ENCODE peak calls at places on chromosomes 12 and 14, in four cellular contexts. A is IMR-90, R is trophoblast cell, P is neuronal stem cell. M is an unnamed sample.

GRCh38 chr12:103677341-103677740 is 90.3 kb downstream of the STAB2 start:
- DNase-seq in A (no peak), R (peak), P (no peak), M (peak)

GRCh38 chr12:122072031-122072970 is 6.3 kb upstream of the MLXIP start:
- DNase-seq in A (peak), R (no peak), P (no peak), M (no peak)

GRCh38 chr14:95935228-95935822 is 58.7 kb downstream of the TUNAR start:
- DNase-seq in A (peak), R (peak), P (peak), M (peak)

GRCh38 chr14:101953151-101953550 is 11.2 kb upstream of the DYNC1H1 start:
- DNase-seq in A (no peak), R (no peak), P (no peak), M (no peak)

GRCh38 chr14:95649230-95649629 is 37.0 kb upstream of the TCL1B start:
- DNase-seq in A (no peak), R (no peak), P (no peak), M (no peak)

GRCh38 chr12:9243999-9244649 is 35.9 kb upstream of the PZP start:
- DNase-seq in A (no peak), R (no peak), P (no peak), M (no peak)

GRCh38 chr14:85573406-85573805 is 43.5 kb downstream of the FLRT2 start:
- DNase-seq in A (no peak), R (no peak), P (no peak), M (no peak)

GRCh38 chr14:105267820-105268548 is 19.7 kb downstream of the BTBD6 start:
- DNase-seq in A (no peak), R (no peak), P (no peak), M (no peak)

GRCh38 chr14:100950024-100950423 is 46.5 kb upstream of the RTL1 start:
- DNase-seq in A (peak), R (no peak), P (no peak), M (no peak)

GRCh38 chr12:130703733-130704375 is 12.2 kb downstream of the RIMBP2 start:
- DNase-seq in A (no peak), R (no peak), P (no peak), M (peak)

GRCh38 chr14:104749111-104749649 is 3.8 kb upstream of the SIVA1 start:
- DNase-seq in A (peak), R (peak), P (no peak), M (no peak)

GRCh38 chr12:89769483-89769818 is 60.8 kb upstream of the ATP2B1 start:
- DNase-seq in A (no peak), R (no peak), P (no peak), M (no peak)

GRCh38 chr12:45732250-45732649 is 2.7 kb downstream of the ARID2 start:
- DNase-seq in A (peak), R (no peak), P (no peak), M (no peak)

GRCh38 chr12:58296818-58297217 is 355.5 kb downstream of the ATP23 start:
- DNase-seq in A (no peak), R (peak), P (no peak), M (no peak)

GRCh38 chr14:88961214-88961613 is 136.8 kb downstream of the TTC8 start:
- DNase-seq in A (no peak), R (no peak), P (no peak), M (no peak)

GRCh38 chr12:131930510-131930909 is 1.4 kb downstream of the PUS1 start:
- DNase-seq in A (no peak), R (no peak), P (no peak), M (no peak)

GRCh38 chr12:130500835-130501330 is 163.2 kb downstream of the PIWIL1 start:
- DNase-seq in A (no peak), R (no peak), P (no peak), M (no peak)

GRCh38 chr12:4011597-4011996 is 138.4 kb upstream of the PARP11 start:
- DNase-seq in A (no peak), R (peak), P (no peak), M (no peak)

GRCh38 chr14:94025720-94026119 is 420 bp upstream of the OTUB2 start:
- DNase-seq in A (no peak), R (no peak), P (no peak), M (no peak)

GRCh38 chr14:74475678-74476077 is 17.4 kb downstream of the NPC2 start:
- DNase-seq in A (peak), R (peak), P (no peak), M (no peak)

GRCh38 chr14:24826390-24826789 is 192.4 kb upstream of the GZMB start:
- DNase-seq in A (no peak), R (no peak), P (no peak), M (no peak)

GRCh38 chr12:72511906-72512305 is 239.7 kb downstream of the TRHDE start:
- DNase-seq in A (peak), R (no peak), P (peak), M (no peak)

GRCh38 chr12:102064476-102064875 is 2.7 kb upstream of the WASHC3 start:
- DNase-seq in A (no peak), R (no peak), P (no peak), M (no peak)

GRCh38 chr14:101184562-101184961 is 281.0 kb upstream of the RTL1 start:
- DNase-seq in A (no peak), R (no peak), P (no peak), M (no peak)

GRCh38 chr12:112419269-112420133 is 754 bp downstream of the PTPN11 start:
- DNase-seq in A (peak), R (peak), P (peak), M (peak)

GRCh38 chr14:74302160-74302628 is 540 bp downstream of the ABCD4 start:
- DNase-seq in A (peak), R (peak), P (no peak), M (no peak)

GRCh38 chr14:22266683-22267082 is 322.3 kb downstream of the DAD1 start:
- DNase-seq in A (no peak), R (no peak), P (no peak), M (no peak)

GRCh38 chr12:12191008-12191407 is 75.8 kb downstream of the LRP6 start:
- DNase-seq in A (no peak), R (no peak), P (no peak), M (no peak)

GRCh38 chr14:99518441-99519346 is 37.5 kb downstream of the CCNK start:
- DNase-seq in A (peak), R (peak), P (peak), M (peak)

GRCh38 chr12:46504494-46504893 is 131.9 kb upstream of the SLC38A2 start:
- DNase-seq in A (no peak), R (no peak), P (no peak), M (no peak)

GRCh38 chr14:51901475-51902024 is 41.1 kb downstream of the GNG2 start:
- DNase-seq in A (no peak), R (no peak), P (no peak), M (no peak)

GRCh38 chr14:95885866-95886265 is 9.2 kb downstream of the TUNAR start:
- DNase-seq in A (no peak), R (no peak), P (no peak), M (no peak)

GRCh38 chr14:97177016-97177415 is 379.8 kb downstream of the VRK1 start:
- DNase-seq in A (no peak), R (peak), P (no peak), M (peak)

GRCh38 chr14:28652782-28653181 is 113.8 kb upstream of the FOXG1 start:
- DNase-seq in A (peak), R (no peak), P (no peak), M (no peak)

GRCh38 chr14:77495354-77495753 is 3.3 kb downstream of the ISM2 start:
- DNase-seq in A (no peak), R (no peak), P (no peak), M (no peak)

DNA sequence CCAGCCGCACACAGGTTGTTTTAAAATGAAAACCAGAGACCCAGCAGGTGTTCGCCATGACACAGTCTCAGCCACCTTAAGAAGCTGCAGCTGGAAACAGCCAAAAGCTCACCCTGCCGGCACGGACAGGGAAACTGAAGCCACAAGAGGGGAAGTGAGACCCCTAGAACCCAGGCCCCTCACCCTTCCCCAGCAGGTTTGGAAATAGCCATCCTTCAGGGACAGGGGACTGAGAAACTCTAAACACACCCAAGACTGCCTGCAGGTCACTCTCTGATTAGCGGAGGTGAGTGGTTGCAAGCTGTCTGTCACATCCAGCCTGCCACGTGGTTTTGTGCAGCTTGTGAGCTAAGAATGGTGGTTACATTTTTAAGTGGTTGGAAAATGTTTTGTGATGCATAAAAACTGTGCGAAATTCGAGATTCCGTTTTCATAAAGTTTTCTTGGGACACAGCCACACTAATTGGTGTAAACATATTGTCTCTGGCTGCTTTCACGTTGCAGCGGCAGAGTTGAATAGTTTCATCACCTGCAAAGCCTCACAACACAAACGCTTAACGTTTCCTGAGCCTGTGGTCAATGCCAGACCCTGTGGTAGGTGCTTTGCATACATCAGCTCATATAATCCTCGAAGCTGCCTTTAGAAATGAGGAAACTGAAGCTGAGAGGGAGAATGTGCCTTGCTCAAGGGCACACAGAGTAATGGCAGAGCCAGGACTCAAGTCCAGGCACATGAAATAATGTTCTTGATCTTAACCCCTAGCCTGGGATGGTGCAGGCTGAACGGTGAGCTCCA is 1.7 kb upstream of the SELPLG start:
- DNase-seq in A (peak), R (no peak), P (no peak), M (peak)
- H3K4ac ChIP-seq in A (peak), R (no peak), P (no peak), M (no peak)

DNA sequence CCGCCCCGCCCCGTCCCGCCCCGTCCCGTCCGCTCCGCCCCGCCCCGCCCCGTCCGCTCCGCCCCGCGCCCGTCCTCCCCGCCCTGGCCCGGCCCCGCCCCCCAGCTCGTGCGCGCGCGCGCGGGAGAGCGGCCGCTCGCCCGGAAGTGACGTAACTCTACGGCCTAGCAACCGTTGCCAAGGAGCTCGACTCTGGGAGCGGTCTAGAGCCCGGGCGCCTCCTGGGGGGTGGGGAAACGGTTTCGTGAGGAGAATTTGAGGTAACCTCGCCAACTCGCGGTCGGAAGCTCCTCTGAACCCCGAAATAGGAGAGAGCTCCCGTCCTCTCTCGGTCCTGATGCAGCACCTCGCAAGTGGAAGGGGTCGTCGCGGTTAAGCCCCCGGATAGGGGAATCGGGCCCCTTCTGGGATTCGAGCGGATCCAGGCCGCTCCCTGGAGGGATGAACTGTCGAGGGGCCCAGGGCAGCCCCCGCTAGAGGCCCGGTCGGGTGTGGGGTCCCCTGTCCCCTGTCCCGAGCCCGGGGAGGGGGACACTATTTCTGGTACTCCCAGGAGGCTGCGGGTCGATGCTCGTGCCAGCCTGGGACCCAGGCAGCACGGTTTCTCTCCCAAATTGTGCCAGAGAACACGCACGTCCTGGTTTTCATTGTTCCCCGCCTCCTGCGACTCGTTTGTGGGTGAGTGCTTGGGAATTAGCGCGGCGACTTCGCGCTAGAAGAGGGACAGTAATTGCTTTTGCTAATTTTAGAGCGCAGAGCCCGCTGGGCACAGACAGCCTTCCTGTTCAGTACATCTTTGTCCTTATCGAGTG is at the start of gene IFT81:
- DNase-seq in A (peak), R (peak), P (peak), M (peak)
- H3K14ac ChIP-seq in A (peak), R (peak), P (peak), M (peak)

DNA sequence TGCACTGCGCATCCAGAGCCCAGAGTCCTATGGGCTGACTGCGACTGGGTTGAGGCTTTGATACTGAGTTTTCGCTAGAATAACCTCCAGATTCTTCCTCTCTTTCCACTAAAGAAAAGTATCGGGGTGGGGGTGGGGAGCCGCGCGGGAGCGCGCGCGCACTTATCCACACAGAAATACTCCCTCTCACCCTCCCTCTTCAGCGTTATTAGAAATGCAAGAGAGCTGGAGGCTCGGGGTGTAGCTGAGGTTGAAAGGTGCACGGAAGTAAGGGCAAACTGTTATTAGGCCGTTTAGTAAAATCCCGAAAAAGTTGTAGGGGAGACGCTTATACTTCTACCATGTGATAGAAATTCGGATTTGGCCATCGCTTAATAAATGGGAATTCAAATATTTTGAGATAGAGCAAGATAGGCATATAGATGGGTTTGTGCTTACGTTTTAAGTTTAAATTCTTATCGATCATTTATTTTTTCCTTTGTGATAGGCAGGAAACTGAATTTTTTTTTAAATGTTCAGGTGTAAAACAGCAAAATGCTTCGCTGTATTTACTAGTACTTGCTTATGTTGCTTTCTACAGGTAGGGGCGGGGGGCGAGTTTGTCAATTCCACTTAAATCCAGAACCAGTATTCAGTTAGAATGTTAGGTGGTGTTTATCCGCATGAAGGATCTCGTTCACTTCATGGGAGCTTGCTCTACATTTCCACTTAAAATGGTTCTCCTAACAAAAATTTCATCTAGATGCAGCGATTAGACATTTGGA is 1.1 kb downstream of the ARHGAP5 start:
- DNase-seq in A (peak), R (no peak), P (no peak), M (no peak)
- H3K4ac ChIP-seq in A (peak), R (peak), P (no peak), M (no peak)

DNA sequence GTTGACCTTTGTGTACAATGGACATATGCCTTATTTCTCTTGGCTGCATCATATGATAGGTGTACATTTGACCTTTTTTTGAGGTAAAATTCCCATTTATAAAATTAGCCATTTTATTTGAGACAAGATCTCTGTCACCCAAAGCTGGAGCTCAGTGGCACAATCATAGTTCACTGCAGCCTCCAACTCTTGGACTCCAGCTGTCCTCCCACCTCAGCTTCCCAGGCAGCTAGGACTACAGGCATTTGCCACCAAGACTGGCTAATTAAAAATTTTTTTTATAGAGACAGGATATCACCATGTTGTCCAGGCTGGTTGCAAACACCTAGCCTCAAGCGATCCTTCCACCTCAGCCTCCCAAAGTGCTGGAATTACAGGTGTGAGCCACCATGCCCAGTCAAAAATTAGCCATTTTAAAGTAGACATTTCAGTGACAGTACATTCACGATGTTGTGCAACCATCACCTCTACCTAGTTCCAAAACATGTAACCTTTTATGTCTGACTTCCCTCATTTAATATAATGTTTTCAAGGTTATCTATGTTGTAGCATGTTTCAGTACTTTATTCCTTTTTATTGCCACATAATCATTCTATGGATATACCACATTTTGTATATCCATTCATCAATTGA is 5.4 kb downstream of the G2E3 start:
- DNase-seq in A (no peak), R (no peak), P (no peak), M (no peak)
- H3K14ac ChIP-seq in A (no peak), R (no peak), P (no peak), M (no peak)

DNA sequence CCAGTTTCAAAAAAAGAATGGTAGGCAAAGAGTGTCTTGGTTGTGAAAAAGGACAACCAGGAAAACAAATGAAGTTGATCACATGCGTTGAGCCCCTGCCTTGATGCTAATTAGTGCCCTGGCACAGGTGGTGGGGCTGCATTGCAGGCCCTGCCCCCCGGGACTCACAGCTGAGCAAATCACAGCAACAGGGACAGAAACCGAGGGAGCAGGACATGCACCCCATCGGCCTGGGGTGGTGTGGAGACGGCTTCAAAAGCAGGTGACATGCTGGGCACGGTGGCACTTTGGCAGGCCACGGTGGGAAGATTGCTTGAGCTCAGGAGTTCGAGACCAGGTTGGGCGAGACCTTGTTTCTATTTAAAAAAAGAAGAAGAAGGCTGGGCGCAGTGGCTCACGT is 1.1 kb upstream of the PAPLN start:
- DNase-seq in A (no peak), R (no peak), P (no peak), M (no peak)
- H3K4ac ChIP-seq in A (no peak), R (no peak), P (no peak), M (no peak)

GRCh38 chr12:61857968-61858367 is 402.2 kb upstream of the USP15 start:
- DNase-seq in A (no peak), R (no peak), P (no peak), M (no peak)

GRCh38 chr12:61854902-61855301 is 405.3 kb upstream of the USP15 start:
- DNase-seq in A (no peak), R (no peak), P (no peak), M (no peak)

DNA sequence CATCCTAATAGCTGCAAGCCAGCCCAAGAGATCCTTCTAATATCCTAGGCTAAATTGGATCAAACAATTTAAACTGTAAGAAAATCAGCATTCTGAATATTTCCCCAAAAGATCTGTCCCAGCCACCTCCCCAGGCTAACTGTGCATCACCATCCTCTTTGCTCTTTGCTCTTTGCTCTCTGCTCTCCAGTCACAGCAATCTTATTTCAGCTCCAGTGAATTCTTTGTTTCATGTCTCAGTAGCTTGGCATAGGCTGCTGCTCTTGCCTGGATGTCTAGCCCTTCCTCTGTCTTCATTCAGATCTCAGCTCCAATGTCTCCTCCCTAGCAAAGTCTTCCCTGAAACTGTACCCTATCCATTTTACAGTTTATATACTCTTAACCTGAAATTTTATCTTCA is 399.8 kb upstream of the USP15 start:
- DNase-seq in A (no peak), R (no peak), P (peak), M (no peak)
- H3K14ac ChIP-seq in A (no peak), R (no peak), P (no peak), M (no peak)

GRCh38 chr14:69658664-69659261 is 47.4 kb downstream of the SUSD6 start:
- DNase-seq in A (peak), R (no peak), P (no peak), M (no peak)

GRCh38 chr14:69657961-69658360 is 46.6 kb downstream of the SUSD6 start:
- DNase-seq in A (peak), R (no peak), P (no peak), M (peak)

GRCh38 chr14:69661194-69661537 is 49.8 kb downstream of the SUSD6 start:
- DNase-seq in A (no peak), R (no peak), P (no peak), M (no peak)

GRCh38 chr14:69662636-69663321 is 51.4 kb downstream of the SUSD6 start:
- DNase-seq in A (no peak), R (peak), P (no peak), M (no peak)

GRCh38 chr14:69660344-69661193 is 49.2 kb downstream of the SUSD6 start:
- DNase-seq in A (no peak), R (no peak), P (no peak), M (no peak)
- H3K4ac ChIP-seq in A (peak), R (no peak), P (no peak), M (no peak)

M was measured in H9.